ENCODE peak calls at places on chromosomes 13 and 19, in seven cellular contexts. N is H1, H is HCT116, E is K562, S is GM12878, L is SK-N-SH, I is HepG2. Z is an unnamed sample.
A peak's percentile ranks its signal among the peaks of the same experiment; 100 is the strongest.

GRCh38 chr19:40450664-40451063 is 6.5 kb upstream of the SERTAD3 start:
- DNase-seq in N (no peak), H (no peak), E (no peak), S (no peak), L (no peak), I (no peak), Z (no peak)

GRCh38 chr19:47133021-47133471 is 2.4 kb downstream of the SAE1 start:
- DNase-seq in N (no peak), H (no peak), E (no peak), S (no peak), L (no peak), I (no peak), Z (no peak)

GRCh38 chr19:23203841-23204344 is 46.3 kb downstream of the ZNF724 start:
- DNase-seq in N (no peak), H (no peak), E (no peak), S (no peak), L (no peak), I (no peak), Z (no peak)

GRCh38 chr19:8610041-8610927 is at the start of gene ADAMTS10:
- DNase-seq in N (peak; percentile 76), H (no peak), E (peak; percentile 77), S (no peak), L (peak; percentile 84), I (no peak), Z (peak; percentile 19)

GRCh38 chr13:33775339-33776108 is 42.4 kb upstream of the RFC3 start:
- DNase-seq in N (no peak), H (no peak), E (no peak), S (no peak), L (no peak), I (no peak), Z (no peak)

GRCh38 chr13:102276479-102276878 is 125.4 kb downstream of the FGF14 start:
- DNase-seq in N (no peak), H (no peak), E (no peak), S (no peak), L (no peak), I (no peak), Z (no peak)

GRCh38 chr13:20991741-20992520 is 69.5 kb downstream of the LATS2 start:
- DNase-seq in N (no peak), H (no peak), E (no peak), S (no peak), L (no peak), I (no peak), Z (no peak)

GRCh38 chr13:110396913-110397379 is 89.9 kb downstream of the COL4A2 start:
- DNase-seq in N (no peak), H (no peak), E (no peak), S (no peak), L (no peak), I (no peak), Z (no peak)

GRCh38 chr19:425056-425455 is 16.1 kb upstream of the C2CD4C start:
- DNase-seq in N (no peak), H (no peak), E (no peak), S (no peak), L (no peak), I (no peak), Z (no peak)

GRCh38 chr13:45332831-45333219 is 8.2 kb downstream of the TPT1 start:
- DNase-seq in N (no peak), H (no peak), E (no peak), S (no peak), L (no peak), I (no peak), Z (no peak)

GRCh38 chr13:32881792-32882175 is 134.4 kb upstream of the KL start:
- DNase-seq in N (no peak), H (no peak), E (no peak), S (no peak), L (no peak), I (no peak), Z (peak; percentile 5)

GRCh38 chr13:74270018-74270417 is 135.8 kb upstream of the KLF12 start:
- DNase-seq in N (no peak), H (no peak), E (no peak), S (no peak), L (no peak), I (no peak), Z (no peak)

GRCh38 chr13:98098511-98098910 is 44.4 kb upstream of the FARP1 start:
- DNase-seq in N (no peak), H (no peak), E (no peak), S (no peak), L (no peak), I (no peak), Z (no peak)
- TF ChIP-seq JUND in N (no peak), H (no peak), E (no peak), S (no peak), L (no peak), I (no peak), Z (no peak)

DNA sequence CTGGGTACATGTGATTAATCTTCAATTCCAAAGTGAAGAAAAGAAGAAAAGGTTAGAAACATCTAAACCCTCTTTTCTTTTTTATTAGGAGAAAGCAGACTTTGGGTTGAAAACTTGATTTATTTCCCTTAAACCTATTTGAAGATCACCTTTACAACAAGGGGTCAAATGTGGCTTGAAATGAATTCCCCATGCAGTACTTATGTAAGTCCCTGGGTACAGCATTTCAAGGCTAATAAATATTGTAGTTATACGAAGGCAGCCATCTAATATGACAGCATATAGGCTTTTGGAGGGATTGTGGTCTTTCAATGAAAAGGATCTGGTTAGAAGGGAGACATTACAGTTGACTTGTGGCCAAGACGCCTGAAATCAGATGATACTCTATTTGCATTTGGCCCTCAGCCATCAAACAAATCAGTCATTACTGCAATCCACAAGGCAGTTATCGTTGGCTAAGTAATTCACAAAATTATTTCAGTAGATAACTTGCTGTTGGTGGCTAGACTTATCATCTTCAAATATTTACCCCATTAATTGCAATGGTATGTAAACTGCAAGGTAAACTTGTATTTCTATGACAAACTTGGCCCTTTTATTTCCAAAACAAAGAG is 242.7 kb downstream of the DCLK1 start:
- DNase-seq in N (no peak), H (no peak), E (no peak), S (no peak), L (peak; percentile 18), I (no peak), Z (no peak)
- TF ChIP-seq JUND in N (no peak), H (no peak), E (no peak), S (no peak), L (no peak), I (no peak), Z (no peak)

DNA sequence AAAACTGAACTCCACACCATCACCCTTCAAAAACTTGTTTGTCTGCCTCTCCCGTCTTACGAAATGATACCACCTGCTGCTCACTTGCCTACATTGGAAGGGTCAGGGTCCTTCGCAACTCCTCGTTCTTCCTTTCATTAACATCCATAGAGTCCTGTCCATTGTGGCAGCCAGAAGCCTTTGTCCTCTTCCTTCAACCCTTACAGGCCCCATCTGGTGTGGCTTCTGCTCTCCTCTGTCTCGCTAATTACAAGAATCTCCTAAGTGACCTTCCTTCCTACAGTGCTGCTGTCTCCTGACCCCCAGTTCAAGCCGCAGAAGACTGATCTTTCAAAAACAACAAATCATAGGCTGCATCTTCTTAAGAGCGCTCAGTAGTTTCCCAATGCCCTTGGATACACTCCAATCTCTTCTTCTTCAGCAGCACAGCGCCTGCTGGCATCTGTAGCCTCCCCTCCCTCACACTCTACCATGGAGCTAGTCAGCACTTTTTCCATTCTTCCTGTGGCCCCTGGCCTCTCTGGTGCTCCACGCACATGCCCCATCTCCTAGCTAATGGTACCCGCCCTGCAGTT is 382.7 kb downstream of the LIG4 start:
- DNase-seq in N (no peak), H (no peak), E (no peak), S (no peak), L (no peak), I (no peak), Z (no peak)
- TF ChIP-seq JUND in N (no peak), H (no peak), E (no peak), S (no peak), L (no peak), I (no peak), Z (no peak)

DNA sequence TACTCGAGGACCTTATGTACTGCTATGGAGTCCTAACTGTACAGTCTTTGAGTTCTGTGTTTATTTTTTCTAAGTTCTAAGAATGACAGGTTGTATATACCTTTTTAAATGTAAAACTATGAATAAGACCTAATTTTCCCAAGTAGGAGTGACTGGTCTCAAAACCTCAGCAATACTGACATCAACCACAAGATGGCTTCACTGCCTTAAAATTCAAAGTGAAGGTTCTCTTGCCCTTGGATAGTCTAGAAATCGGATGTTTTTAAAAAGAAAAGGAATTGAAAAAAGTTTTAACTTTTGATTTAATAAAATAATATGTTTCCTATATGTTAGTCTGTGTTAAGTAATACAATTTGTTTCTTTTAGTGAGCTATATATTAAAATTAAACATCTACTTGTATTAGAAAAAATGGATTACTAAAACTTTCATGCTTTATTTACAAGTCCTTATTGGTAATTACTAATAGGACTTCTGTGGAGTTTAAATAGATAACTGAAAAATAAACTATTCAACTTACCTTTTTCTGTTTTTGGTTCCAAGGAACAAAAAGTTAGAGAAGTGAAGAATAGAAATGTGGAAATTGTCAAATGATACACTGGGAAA is 52.0 kb downstream of the TDRD3 start:
- DNase-seq in N (no peak), H (peak; percentile 28), E (peak; percentile 32), S (no peak), L (peak; percentile 24), I (peak; percentile 31), Z (peak; percentile 48)
- TF ChIP-seq JUND in N (no peak), H (no peak), E (no peak), S (no peak), L (no peak), I (no peak), Z (no peak)

DNA sequence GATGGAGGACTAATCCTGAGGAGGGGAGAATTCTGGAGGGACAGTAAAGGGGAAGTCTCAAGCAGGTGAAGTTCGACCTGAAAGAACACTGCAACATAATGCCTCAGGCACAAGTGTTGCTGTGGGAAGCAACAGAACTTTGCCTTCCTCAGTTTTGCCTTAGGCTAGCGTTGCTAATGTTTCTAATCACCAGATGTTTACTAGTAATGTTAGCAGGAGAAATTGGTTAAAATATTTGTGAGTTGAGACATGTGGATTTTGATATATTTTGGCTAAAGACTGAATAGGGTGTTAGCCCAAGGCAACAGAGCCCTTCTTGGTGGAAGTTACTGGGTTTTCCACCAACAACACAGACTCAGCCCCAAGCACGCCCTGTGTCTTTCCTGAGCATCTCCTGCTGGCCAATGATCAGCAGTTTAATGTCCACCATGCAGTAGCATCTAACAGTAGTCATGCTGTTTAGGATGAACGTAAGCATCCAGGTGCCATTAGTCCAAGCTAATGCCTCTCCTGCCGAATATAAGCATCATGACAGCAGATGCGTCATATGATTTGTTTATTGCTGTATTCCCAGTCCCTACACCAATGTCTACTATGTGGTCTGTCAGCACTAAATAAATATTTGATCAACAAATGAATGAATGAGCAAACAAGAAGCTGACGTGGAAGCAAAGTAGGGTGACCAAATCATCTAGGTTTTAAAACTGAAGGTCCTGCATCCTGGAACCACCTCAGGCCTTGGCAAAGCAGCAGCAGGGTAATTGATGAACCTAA is 511.9 kb upstream of the HTR2A start:
- DNase-seq in N (no peak), H (no peak), E (no peak), S (no peak), L (no peak), I (no peak), Z (peak; percentile 31)
- TF ChIP-seq JUND in N (no peak), H (no peak), E (no peak), S (no peak), L (no peak), I (no peak), Z (no peak)